ENCODE peak calls at places on chromosomes 7 and 10, in six cellular contexts. Y is NCI-H2107, H is posterior cingulate gyrus, V is naive B cell, D is HCT116, Q is NCI-H1105 treated with DMSO at 0.1 percent for 48 hours. N is an unnamed sample.

GRCh38 chr7:67598469-67598868 is 601.8 kb downstream of the TYW1 start:
- DNase-seq in H (no peak), D (no peak), Y (no peak), Q (no peak), V (no peak), N (no peak)

GRCh38 chr10:96632974-96633373 is 46.2 kb upstream of the TM9SF3 start:
- DNase-seq in V (no peak), D (no peak), H (no peak), Q (peak), Y (no peak), N (no peak)

GRCh38 chr10:25689346-25690095 is 244.5 kb upstream of the MYO3A start:
- DNase-seq in V (no peak), H (no peak), Y (no peak), D (no peak), Q (no peak), N (no peak)

GRCh38 chr10:97842658-97843295 is 6.9 kb upstream of the GOLGA7B start:
- DNase-seq in Q (no peak), D (no peak), Y (no peak), H (no peak), V (no peak), N (no peak)

GRCh38 chr7:2651336-2651735 is 19.6 kb downstream of the TTYH3 start:
- DNase-seq in D (no peak), H (no peak), Y (no peak), V (no peak), Q (no peak), N (no peak)

GRCh38 chr7:25707733-25708132 is 444.3 kb upstream of the NFE2L3 start:
- DNase-seq in Y (no peak), V (no peak), Q (no peak), D (no peak), H (no peak), N (no peak)

GRCh38 chr7:112103246-112103645 is 103.0 kb downstream of the DOCK4 start:
- DNase-seq in Q (no peak), H (no peak), D (no peak), V (no peak), Y (no peak), N (no peak)

GRCh38 chr10:78805176-78805575 is 263.6 kb upstream of the ZMIZ1 start:
- DNase-seq in V (no peak), H (no peak), Y (no peak), D (no peak), Q (no peak), N (no peak)

GRCh38 chr10:116849271-116850057 is at the start of gene ENO4:
- DNase-seq in D (peak), H (peak), Q (peak), V (no peak), Y (peak), N (peak)

GRCh38 chr7:42831051-42831952 is 80.6 kb downstream of the C7orf25 start:
- DNase-seq in V (no peak), D (peak), Y (no peak), Q (peak), H (peak), N (no peak)

GRCh38 chr7:100655908-100656674 is at the start of gene ACTL6B:
- DNase-seq in H (peak), V (no peak), Q (peak), Y (peak), D (no peak), N (no peak)

GRCh38 chr10:16612148-16612742 is 90.6 kb upstream of the C1QL3 start:
- DNase-seq in Y (no peak), V (no peak), Q (no peak), D (no peak), H (no peak), N (no peak)

GRCh38 chr7:665251-665650 is 61.2 kb upstream of the DNAAF5 start:
- DNase-seq in Y (no peak), H (peak), Q (no peak), V (no peak), D (no peak), N (no peak)

GRCh38 chr10:6033954-6034353 is 28.2 kb downstream of the IL2RA start:
- DNase-seq in Y (no peak), H (no peak), Q (no peak), V (no peak), D (no peak), N (no peak)

GRCh38 chr7:157412021-157412443 is 75.2 kb downstream of the DNAJB6 start:
- DNase-seq in V (no peak), Q (no peak), H (no peak), D (no peak), Y (no peak), N (no peak)

GRCh38 chr7:24290004-24290641 is 6.1 kb downstream of the NPY start:
- DNase-seq in H (no peak), D (peak), V (peak), Q (peak), Y (peak), N (peak)

GRCh38 chr7:1357601-1358271 is 101.5 kb downstream of the MICALL2 start:
- DNase-seq in V (no peak), D (no peak), Q (no peak), H (no peak), Y (no peak), N (no peak)

GRCh38 chr7:12107841-12108249 is 103.2 kb upstream of the TMEM106B start:
- DNase-seq in Y (no peak), H (no peak), Q (no peak), D (no peak), V (no peak), N (no peak)

GRCh38 chr10:77774940-77775391 is 137.4 kb upstream of the KCNMA1 start:
- DNase-seq in Y (no peak), Q (no peak), H (no peak), D (no peak), V (no peak), N (no peak)

GRCh38 chr7:6516387-6516983 is 34.8 kb downstream of the GRID2IP start:
- DNase-seq in Q (peak), V (peak), H (peak), Y (peak), D (peak), N (peak)

GRCh38 chr10:44376504-44377099 is 8.3 kb downstream of the CXCL12 start:
- DNase-seq in Y (no peak), V (no peak), D (no peak), H (no peak), Q (no peak), N (no peak)

GRCh38 chr10:70967591-70968588 is 79.5 kb upstream of the PCBD1 start:
- DNase-seq in V (no peak), Q (no peak), D (no peak), H (no peak), Y (no peak), N (no peak)

GRCh38 chr10:110651044-110651958 is 7.2 kb downstream of the RBM20 start:
- DNase-seq in Q (no peak), D (no peak), H (no peak), Y (no peak), V (no peak), N (peak)

GRCh38 chr7:54995166-54995565 is 23.7 kb upstream of the EGFR start:
- DNase-seq in H (no peak), Q (no peak), Y (no peak), D (no peak), V (no peak), N (no peak)

GRCh38 chr10:97406064-97406463 is 4.9 kb upstream of the RRP12 start:
- DNase-seq in Q (no peak), D (no peak), V (no peak), H (no peak), Y (no peak), N (no peak)

GRCh38 chr7:105643384-105643783 is 62.1 kb upstream of the EFCAB10 start:
- DNase-seq in Q (peak), V (no peak), Y (no peak), D (no peak), H (peak), N (no peak)

GRCh38 chr10:96073722-96074121 is 30.3 kb downstream of the CCNJ start:
- DNase-seq in Y (no peak), D (peak), V (no peak), H (no peak), Q (no peak), N (peak)

GRCh38 chr10:64648915-64649314 is 1127.7 kb downstream of the REEP3 start:
- DNase-seq in Y (no peak), D (peak), H (no peak), V (no peak), Q (no peak), N (no peak)

GRCh38 chr7:127786184-127786583 is 134.2 kb downstream of the SND1 start:
- DNase-seq in H (no peak), D (no peak), Q (no peak), Y (no peak), V (no peak), N (no peak)

N was measured in GM06990.